ENCODE peak calls at places on chromosome 5, in six cellular contexts. T is neural progenitor cell, M is SK-N-SH, N is PC-3, R is GM23248, Z is hepatocyte. Y is an unnamed sample. For H3K4me1, the result is how much of the 10 kb centered on the place peaks cover.

GRCh38 chr5:100647461-100648230 is 112.5 kb downstream of the FAM174A start:
- DNase-seq in Z (peak), R (peak), T (peak), M (no peak), N (peak), Y (no peak)

GRCh38 chr5:10590226-10591047 is 26.6 kb downstream of the ANKRD33B start:
- DNase-seq in N (peak), M (peak), T (peak), R (peak), Z (no peak), Y (no peak)

GRCh38 chr5:77086611-77087483 is at the start of gene ZBED3:
- DNase-seq in M (peak), Z (peak), T (peak), R (peak), N (peak), Y (peak)

GRCh38 chr5:96691503-96692303 is 29.5 kb downstream of the CAST start:
- DNase-seq in M (no peak), Z (peak), R (peak), T (no peak), N (no peak), Y (no peak)

GRCh38 chr5:132747064-132747692 is at the start of gene CCNI2:
- DNase-seq in Z (peak), M (peak), T (peak), N (no peak), R (peak), Y (no peak)

GRCh38 chr5:134581241-134581981 is 51.2 kb downstream of the SAR1B start:
- DNase-seq in T (no peak), R (peak), M (peak), N (no peak), Z (no peak), Y (no peak)

GRCh38 chr5:89850516-89850865 is 559.1 kb downstream of the CETN3 start:
- DNase-seq in Z (no peak), M (no peak), T (no peak), R (no peak), N (no peak), Y (no peak)

GRCh38 chr5:54387031-54387430 is 68.5 kb upstream of the HSPB3 start:
- DNase-seq in Z (no peak), N (no peak), M (no peak), T (no peak), R (no peak), Y (no peak)

GRCh38 chr5:179187229-179187678 is 127.1 kb downstream of the ZNF354C start:
- DNase-seq in M (no peak), Z (peak), N (no peak), T (no peak), R (no peak), Y (no peak)

GRCh38 chr5:82405166-82405565 is 127.0 kb upstream of the RPS23 start:
- DNase-seq in Z (no peak), N (peak), T (no peak), R (peak), M (no peak), Y (no peak)

GRCh38 chr5:10712574-10713366 is 48.3 kb downstream of the DAP start:
- DNase-seq in R (no peak), Z (no peak), T (no peak), N (no peak), M (no peak), Y (no peak)

GRCh38 chr5:151115272-151115905 is 34.6 kb upstream of the TNIP1 start:
- DNase-seq in N (peak), Z (peak), M (peak), T (peak), R (peak), Y (peak)

GRCh38 chr5:65933295-65933694 is 6.9 kb downstream of the ERBIN start:
- DNase-seq in Z (no peak), N (no peak), M (no peak), T (no peak), R (no peak), Y (peak)
- H3K4me1 ChIP-seq in Z (under half), N (under half), M (under half), T (under half), R (under half), Y (half or more)

DNA sequence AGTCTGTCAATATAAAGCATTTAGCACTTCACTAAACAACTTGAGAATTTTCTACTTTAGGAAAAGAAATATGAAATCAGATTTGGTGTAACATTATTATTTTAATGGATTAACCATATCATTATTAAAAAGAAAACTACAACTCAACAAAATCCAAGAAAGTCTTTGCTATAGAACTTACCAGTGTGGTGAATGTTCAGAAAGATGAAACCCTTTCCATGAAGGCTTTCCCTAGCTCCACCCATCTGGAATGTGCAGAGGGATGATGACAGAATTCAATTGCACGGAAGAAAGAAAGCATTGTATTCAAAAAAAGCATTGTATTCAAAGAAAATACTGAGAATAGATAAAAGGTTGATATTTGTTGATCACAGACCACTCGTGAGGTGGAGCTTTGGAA is 328.6 kb upstream of the NUDT12 start:
- DNase-seq in R (no peak), Z (no peak), M (no peak), N (peak), T (no peak), Y (no peak)
- TF ChIP-seq EZH2phosphoT487 in R (no peak), Z (no peak), M (no peak), N (no peak), T (no peak), Y (no peak)

DNA sequence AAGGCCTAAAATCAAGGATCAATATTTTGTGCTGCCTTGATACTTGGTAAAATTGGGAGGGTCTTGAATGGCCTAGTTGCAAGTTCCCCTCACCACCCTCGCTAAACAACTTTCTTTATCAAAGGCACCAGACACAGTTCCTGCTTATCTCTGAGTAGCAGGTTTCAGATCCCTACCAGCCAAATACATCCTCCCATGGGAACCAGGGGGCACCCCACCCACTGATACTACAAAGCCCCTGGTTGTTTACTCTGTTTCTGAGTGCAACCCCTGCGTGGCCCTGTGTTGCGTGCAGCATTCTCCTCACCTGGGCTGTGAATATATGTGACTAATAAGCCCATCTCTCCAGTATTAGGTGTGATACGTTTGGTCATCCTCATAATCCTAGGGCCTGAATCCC is 314.9 kb downstream of the DRD1 start:
- DNase-seq in T (no peak), Z (no peak), M (no peak), N (no peak), R (no peak), Y (no peak)
- H2AFZ ChIP-seq in T (no peak), Z (no peak), M (no peak), N (no peak), R (no peak), Y (no peak)

DNA sequence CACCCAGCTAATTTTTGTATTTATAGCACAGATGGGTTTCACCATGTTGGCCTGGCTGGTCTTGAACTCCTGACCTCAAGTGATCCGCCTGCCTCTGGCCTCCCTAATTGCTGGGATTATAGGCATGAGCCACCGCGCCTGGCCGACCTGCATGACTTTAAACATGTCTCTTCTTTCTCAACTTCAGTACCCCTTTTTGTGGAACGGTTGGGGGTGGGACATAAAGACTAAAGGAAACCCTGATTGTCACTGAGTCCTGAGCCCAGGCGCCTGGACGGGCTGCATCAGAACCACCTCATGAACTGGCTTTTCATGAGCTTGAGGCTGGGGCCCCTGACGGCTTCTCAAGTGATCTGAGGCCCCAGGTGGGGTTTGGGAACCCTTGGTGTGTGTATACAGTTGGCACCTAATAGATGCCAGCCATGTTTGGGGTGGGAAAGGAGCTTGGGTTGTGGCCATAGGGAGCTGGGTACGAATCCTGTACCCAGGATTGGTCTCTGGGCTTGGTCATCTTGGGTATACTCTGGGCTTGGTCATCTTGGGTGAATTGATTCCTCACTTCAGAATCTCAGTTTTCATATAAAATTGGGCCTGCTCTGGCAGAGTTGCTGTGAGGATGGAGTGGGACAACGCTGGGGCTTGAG is 2.2 kb downstream of the GRK6 start:
- DNase-seq in M (no peak), T (no peak), R (no peak), Z (no peak), N (no peak), Y (no peak)
- H3K4me1 ChIP-seq in M (under half), T (under half), R (under half), Z (under half), N (under half), Y (half or more)

GRCh38 chr5:119274024-119274766 is 81.6 kb upstream of the TNFAIP8 start:
- DNase-seq in N (peak), M (no peak), R (no peak), T (no peak), Z (peak), Y (peak)

GRCh38 chr5:119274767-119275130 is 81.1 kb upstream of the TNFAIP8 start:
- DNase-seq in T (no peak), R (peak), M (no peak), N (no peak), Z (no peak), Y (peak)

GRCh38 chr5:119275873-119276214 is 80.0 kb upstream of the TNFAIP8 start:
- DNase-seq in Z (no peak), R (no peak), T (no peak), N (no peak), M (no peak), Y (peak)

GRCh38 chr5:119276976-119277375 is 78.8 kb upstream of the TNFAIP8 start:
- DNase-seq in T (no peak), R (no peak), N (no peak), Z (no peak), M (no peak), Y (peak)

DNA sequence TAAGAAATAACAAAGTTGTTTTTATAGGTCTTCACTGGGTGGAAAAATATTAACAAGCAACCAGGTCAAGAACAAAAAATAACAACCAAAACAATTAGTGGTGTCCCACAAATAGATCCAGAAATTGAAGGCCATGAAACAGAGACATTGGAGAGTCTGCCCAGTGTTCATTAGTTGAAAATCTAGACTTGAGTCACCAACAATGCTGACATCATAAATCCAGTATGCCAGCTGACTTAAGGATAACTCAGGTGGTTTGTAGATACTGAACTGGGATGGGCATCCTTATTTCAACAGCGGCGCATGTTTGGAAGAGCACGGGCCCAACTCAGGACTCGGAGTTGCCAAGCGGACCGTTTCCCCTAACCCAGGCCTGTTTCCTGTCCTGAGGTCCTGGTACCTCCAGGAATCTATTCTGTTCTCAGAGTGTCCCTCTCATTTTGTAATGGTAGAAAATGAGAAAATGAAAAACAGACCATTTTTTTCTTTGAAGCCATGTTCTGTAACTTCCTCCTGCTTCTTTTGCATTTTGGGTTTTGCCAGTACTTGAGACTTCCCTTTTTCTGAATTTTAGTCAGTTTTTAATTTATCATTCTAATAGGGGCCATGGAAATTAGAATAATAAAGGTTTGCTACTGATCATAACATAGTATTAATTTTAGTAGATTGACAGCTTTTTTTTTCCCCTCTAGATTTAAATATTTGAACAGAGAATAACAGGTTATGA is 80.5 kb upstream of the TNFAIP8 start:
- DNase-seq in N (peak), Z (peak), T (no peak), R (peak), M (no peak), Y (no peak)
- TF ChIP-seq EZH2phosphoT487 in N (no peak), Z (no peak), T (no peak), R (no peak), M (no peak), Y (no peak)

GRCh38 chr5:652023-652515 is 39.9 kb downstream of the CEP72 start:
- DNase-seq in M (peak), T (no peak), Z (no peak), N (no peak), R (no peak), Y (no peak)
- H2AFZ ChIP-seq in M (no peak), T (no peak), Z (no peak), N (no peak), R (no peak), Y (no peak)

DNA sequence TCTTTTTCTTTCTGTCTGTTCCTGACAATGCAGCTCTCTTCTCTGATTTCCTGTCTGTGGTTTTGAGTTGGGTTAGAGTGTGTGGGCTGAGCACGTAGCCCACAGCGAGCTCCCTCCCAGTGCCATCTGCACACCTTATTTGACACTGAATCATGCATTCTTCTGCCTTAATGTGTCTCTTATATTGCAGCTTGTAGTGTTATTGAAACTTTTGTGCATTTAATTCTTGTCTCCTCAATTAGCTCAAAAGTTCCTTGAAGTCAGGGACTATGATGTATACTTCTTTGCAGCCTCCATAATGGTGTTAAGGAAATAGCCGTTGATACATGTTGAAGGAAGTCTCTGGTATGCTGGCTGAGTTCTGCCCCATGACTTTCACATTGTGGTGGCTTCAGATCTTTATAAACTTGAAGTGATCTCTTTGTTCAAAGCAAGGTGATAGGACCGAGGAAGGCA is 576.2 kb upstream of the CLINT1 start:
- DNase-seq in M (no peak), Z (no peak), N (no peak), T (no peak), R (peak), Y (peak)
- H3K4me1 ChIP-seq in M (under half), Z (under half), N (under half), T (under half), R (half or more), Y (half or more)

DNA sequence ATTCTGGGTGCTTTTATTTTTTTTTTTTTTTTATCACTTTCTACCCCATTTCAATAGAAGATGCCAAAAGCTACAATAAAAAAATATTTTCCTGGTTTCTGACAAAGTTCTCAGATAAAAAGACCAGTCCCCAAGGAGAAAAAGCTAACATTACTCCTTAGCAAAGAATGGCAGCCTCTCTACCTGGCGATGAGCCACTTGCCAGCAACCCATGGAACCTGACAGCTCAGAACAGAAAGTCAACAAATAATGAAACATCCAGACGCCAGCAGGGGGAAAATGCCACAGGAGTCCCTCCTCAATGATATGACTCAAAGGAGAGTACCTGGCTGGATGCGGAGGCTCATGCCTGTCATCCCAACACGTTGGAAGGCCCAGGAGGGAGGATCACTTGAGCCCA is 123.2 kb downstream of the MYO10 start:
- DNase-seq in R (no peak), N (peak), T (no peak), M (no peak), Z (peak), Y (no peak)
- TF ChIP-seq EZH2phosphoT487 in R (no peak), N (no peak), T (no peak), M (no peak), Z (no peak), Y (no peak)

DNA sequence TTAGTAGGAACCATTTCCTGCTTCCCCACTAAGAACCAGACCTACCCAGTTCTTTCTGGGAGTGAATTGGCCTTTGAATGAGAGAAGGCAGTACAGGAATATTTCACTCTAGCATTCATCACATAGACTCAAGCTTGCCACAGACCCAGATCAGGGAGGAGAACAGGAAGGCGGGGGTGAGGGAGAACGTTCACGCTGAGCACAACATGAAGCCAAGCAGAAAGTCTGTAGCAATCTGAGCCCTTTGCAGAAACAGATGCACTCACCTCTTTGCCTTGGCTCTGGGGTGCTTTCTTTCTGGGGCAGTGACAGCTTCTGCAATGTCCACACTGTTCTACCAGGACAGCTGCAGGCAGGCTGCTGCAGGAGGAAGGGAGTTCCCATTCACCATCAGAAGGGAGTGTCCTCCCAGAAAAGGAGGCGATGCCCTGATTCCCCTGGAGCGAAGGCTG is 11.5 kb upstream of the FGF1 start:
- DNase-seq in Z (peak), N (no peak), M (no peak), T (no peak), R (peak), Y (no peak)
- H2AFZ ChIP-seq in Z (no peak), N (no peak), M (no peak), T (peak), R (peak), Y (no peak)

Y was measured in OCI-LY7.